ENCODE peak calls at places on chromosomes 1 and 21, in four cellular contexts. Z is OCI-LY7; C is IMR-90; E is CD4-positive, alpha-beta memory T cell. M is an unnamed sample.

GRCh38 chr21:21612446-21612845 is 614.2 kb downstream of the NCAM2 start:
- DNase-seq in E (no peak), C (peak; percentile 92), Z (no peak), M (no peak)

GRCh38 chr1:81878538-81878937 is 77.8 kb downstream of the ADGRL2 start:
- DNase-seq in E (no peak), C (no peak), Z (no peak), M (no peak)

GRCh38 chr21:15932681-15933200 is 203.0 kb downstream of the USP25 start:
- DNase-seq in Z (no peak), C (no peak), E (no peak), M (no peak)

GRCh38 chr1:183433703-183434102 is 15.5 kb upstream of the NMNAT2 start:
- DNase-seq in Z (no peak), E (no peak), C (no peak), M (no peak)

GRCh38 chr1:179978199-179979079 is 23.8 kb downstream of the CEP350 start:
- DNase-seq in E (no peak), C (no peak), Z (no peak), M (no peak)

GRCh38 chr1:228342627-228343210 is 63.9 kb downstream of the TRIM11 start:
- DNase-seq in E (no peak), C (no peak), Z (no peak), M (no peak)

GRCh38 chr1:1250828-1251284 is 4.3 kb upstream of the C1QTNF12 start:
- DNase-seq in Z (peak; percentile 55), E (peak; percentile 85), C (no peak), M (no peak)

GRCh38 chr21:14737278-14737677 is 191.2 kb upstream of the SAMSN1 start:
- DNase-seq in E (no peak), C (no peak), Z (no peak), M (no peak)

GRCh38 chr1:5734414-5734813 is 257.8 kb downstream of the NPHP4 start:
- DNase-seq in C (no peak), Z (no peak), E (no peak), M (no peak)

GRCh38 chr1:98516306-98516705 is 145.2 kb upstream of the SNX7 start:
- DNase-seq in C (no peak), Z (no peak), E (no peak), M (no peak)

GRCh38 chr1:228076796-228077430 is 5.6 kb upstream of the ARF1 start:
- DNase-seq in C (no peak), Z (no peak), E (no peak), M (no peak)

GRCh38 chr21:35257413-35257812 is 208.3 kb upstream of the RUNX1 start:
- DNase-seq in C (peak; percentile 96), Z (no peak), E (no peak), M (no peak)

GRCh38 chr21:35401476-35401875 is 352.4 kb upstream of the RUNX1 start:
- DNase-seq in C (peak; percentile 19), E (no peak), Z (no peak), M (no peak)

GRCh38 chr21:44085491-44086321 is 21.5 kb upstream of the PWP2 start:
- DNase-seq in Z (no peak), E (no peak), C (no peak), M (no peak)

GRCh38 chr1:56978819-56979218 is 13.0 kb upstream of the C8B start:
- DNase-seq in Z (no peak), E (no peak), C (no peak), M (no peak)

GRCh38 chr1:13520985-13521384 is 7.2 kb upstream of the LRRC38 start:
- DNase-seq in E (no peak), C (no peak), Z (no peak), M (no peak)

GRCh38 chr21:42781150-42781980 is 98.0 kb downstream of the WDR4 start:
- DNase-seq in Z (no peak), E (no peak), C (no peak), M (no peak)

GRCh38 chr1:151512326-151512725 is 1.1 kb downstream of the CGN start:
- DNase-seq in Z (no peak), E (no peak), C (no peak), M (no peak)

GRCh38 chr1:197486948-197487347 is 218.9 kb downstream of the CRB1 start:
- DNase-seq in Z (no peak), C (peak; percentile 18), E (peak; percentile 33), M (no peak)

GRCh38 chr21:37700641-37701202 is 215.5 kb downstream of the KCNJ6 start:
- DNase-seq in Z (peak; percentile 90), C (peak; percentile 84), E (no peak), M (peak; percentile 52)

GRCh38 chr1:44832068-44832700 is 10.9 kb downstream of the PTCH2 start:
- DNase-seq in C (no peak), E (peak; percentile 35), Z (no peak), M (no peak)

GRCh38 chr1:22142315-22143064 is 407 bp downstream of the WNT4 start:
- DNase-seq in C (no peak), Z (no peak), E (no peak), M (no peak)

GRCh38 chr1:232302376-232303049 is 327.4 kb downstream of the SIPA1L2 start:
- DNase-seq in C (no peak), Z (no peak), E (no peak), M (no peak)

GRCh38 chr1:226681652-226682493 is 57.2 kb downstream of the ITPKB start:
- DNase-seq in Z (no peak), E (peak; percentile 30), C (no peak), M (no peak)

GRCh38 chr1:203147376-203147775 is 19.9 kb downstream of the ADORA1 start:
- DNase-seq in E (no peak), C (no peak), Z (no peak), M (no peak)

GRCh38 chr1:238341395-238341794 is 450.7 kb upstream of the ZP4 start:
- DNase-seq in Z (no peak), C (no peak), E (no peak), M (no peak)

GRCh38 chr1:183039985-183040447 is 16.8 kb downstream of the LAMC1 start:
- DNase-seq in Z (peak; percentile 48), C (peak; percentile 88), E (no peak), M (peak; percentile 49)

GRCh38 chr1:6180215-6180577 is at the start of gene CHD5:
- DNase-seq in C (no peak), Z (no peak), E (peak; percentile 54), M (no peak)

GRCh38 chr21:29521872-29522271 is 223.2 kb downstream of the BACH1 start:
- DNase-seq in C (no peak), Z (no peak), E (no peak), M (no peak)

GRCh38 chr1:21568006-21568746 is 59.0 kb downstream of the ALPL start:
- DNase-seq in E (no peak), Z (no peak), C (peak; percentile 44), M (no peak)

GRCh38 chr1:112002525-112002924 is 13.1 kb upstream of the KCND3 start:
- DNase-seq in Z (peak; percentile 2), E (no peak), C (no peak), M (no peak)

GRCh38 chr1:112012823-112013222 is 23.4 kb upstream of the KCND3 start:
- DNase-seq in Z (no peak), E (no peak), C (no peak), M (no peak)

GRCh38 chr1:112011231-112011630 is 21.8 kb upstream of the KCND3 start:
- DNase-seq in E (no peak), C (peak; percentile 29), Z (no peak), M (no peak)

DNA sequence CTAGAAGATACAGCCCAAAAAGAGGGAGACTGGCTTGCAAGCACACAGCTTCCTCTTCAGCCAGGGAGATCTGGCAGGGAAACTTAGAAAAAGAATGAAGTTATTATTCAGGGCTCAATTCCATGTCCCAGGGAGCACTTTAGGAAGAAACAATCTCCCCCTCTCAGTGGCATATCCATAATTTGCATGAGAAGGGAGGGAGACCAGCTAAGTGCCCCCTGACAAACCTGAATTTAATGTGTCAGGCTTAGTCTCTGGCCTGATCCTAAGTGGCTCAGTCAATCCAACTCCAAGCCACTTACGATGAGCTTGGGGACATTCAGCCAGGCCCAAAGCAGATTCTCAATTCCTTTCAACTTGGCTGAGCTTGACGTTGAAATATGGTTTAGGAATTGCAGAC is 17.7 kb upstream of the KCND3 start:
- DNase-seq in E (no peak), C (no peak), Z (no peak), M (no peak)
- H3K27ac ChIP-seq in E (no peak overlapping the region), C (no peak overlapping the region), Z (no peak overlapping the region), M (no peak overlapping the region)

GRCh38 chr1:30891223-30891552 is 17.4 kb downstream of the SDC3 start:
- DNase-seq in Z (no peak), C (no peak), E (no peak), M (no peak)

GRCh38 chr1:30892251-30892650 is 16.3 kb downstream of the SDC3 start:
- DNase-seq in C (no peak), E (no peak), Z (no peak), M (no peak)

GRCh38 chr1:30889506-30889905 is 19.1 kb downstream of the SDC3 start:
- DNase-seq in E (no peak), C (peak; percentile 68), Z (no peak), M (no peak)

GRCh38 chr1:30888975-30889374 is 19.6 kb downstream of the SDC3 start:
- DNase-seq in Z (no peak), E (no peak), C (no peak), M (no peak)

GRCh38 chr1:30890502-30891222 is 17.9 kb downstream of the SDC3 start:
- DNase-seq in E (no peak), Z (no peak), C (no peak), M (no peak)
- H3K27ac ChIP-seq in E (no peak overlapping the region), Z (no peak overlapping the region), C (no peak overlapping the region), M (no peak overlapping the region)

DNA sequence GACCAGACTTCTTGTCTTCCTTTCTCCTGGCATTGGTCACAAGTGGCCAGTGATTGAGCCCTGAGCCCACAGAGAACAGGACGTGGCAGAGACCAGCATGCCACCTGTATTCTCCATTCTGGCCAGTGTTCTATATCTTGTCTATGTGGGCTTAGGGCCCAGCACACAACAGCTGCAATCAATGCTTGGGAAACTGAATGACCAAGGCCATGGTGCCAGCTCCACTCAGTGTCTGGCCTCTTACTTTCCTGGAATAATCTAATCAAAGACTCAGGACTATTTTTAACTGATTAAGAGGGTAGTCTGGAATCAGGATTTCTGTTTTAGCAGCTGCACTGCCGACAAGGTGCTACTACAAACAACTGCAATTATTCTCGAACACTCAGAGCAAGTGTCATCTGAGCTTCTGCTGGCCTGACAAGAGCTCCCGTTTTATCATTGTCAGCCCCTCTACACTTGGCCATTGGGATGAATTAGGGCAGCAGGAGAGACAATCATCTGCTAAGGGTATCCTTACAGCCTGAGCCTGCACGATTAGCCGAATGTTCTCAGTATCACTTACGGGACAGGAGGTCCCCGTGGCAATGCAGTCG is 74.4 kb upstream of the GRIK3 start:
- DNase-seq in E (no peak), C (no peak), Z (no peak), M (no peak)
- H3K27ac ChIP-seq in E (no peak overlapping the region), C (no peak overlapping the region), Z (no peak overlapping the region), M (no peak overlapping the region)

DNA sequence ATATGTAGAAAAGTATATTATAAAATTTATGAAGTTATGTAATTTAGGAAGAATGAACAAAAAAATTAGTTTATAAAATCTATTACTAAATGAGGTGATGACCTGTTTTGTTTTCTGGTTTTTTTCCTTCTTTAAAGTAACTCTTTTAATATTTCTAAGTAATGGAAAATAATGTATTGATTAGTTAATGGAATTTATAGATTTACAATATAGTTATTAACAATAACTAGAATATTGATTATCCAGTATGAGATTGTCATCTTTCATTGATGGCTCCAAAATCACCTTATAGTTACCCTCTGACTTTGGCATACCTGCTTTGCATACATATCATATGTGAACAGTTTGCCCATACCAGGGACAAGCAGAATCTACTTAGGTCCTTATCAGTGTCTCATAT is 23.4 kb downstream of the CAMSAP2 start:
- DNase-seq in Z (no peak), E (no peak), C (no peak), M (no peak)
- H3K27ac ChIP-seq in Z (no peak overlapping the region), E (no peak overlapping the region), C (no peak overlapping the region), M (no peak overlapping the region)

GRCh38 chr1:40720493-40720892 is 29.0 kb downstream of the NFYC start:
- DNase-seq in E (no peak), Z (no peak), C (no peak), M (no peak)
- H3K27ac ChIP-seq in E (no peak overlapping the region), Z (no peak overlapping the region), C (no peak overlapping the region), M (no peak overlapping the region)

GRCh38 chr21:36510911-36511310 is 31.0 kb upstream of the CLDN14 start:
- DNase-seq in E (no peak), Z (no peak), C (no peak), M (no peak)
- H3K27ac ChIP-seq in E (no peak overlapping the region), Z (no peak overlapping the region), C (no peak overlapping the region), M (no peak overlapping the region)